ENCODE peak calls at places on chromosomes 12 and 14, in six cellular contexts. One of them, this sample, is unnamed.
A peak's percentile ranks its signal among the peaks of the same experiment; 100 is the strongest.

GRCh38 chr14:100944052-100944451 is 40.5 kb upstream of the RTL1 start:
- DNase-seq in aorta: no peak
- DNase-seq in HFF-Myc: no peak
- DNase-seq in NCI-H1092 treated with DMSO at 0.1 percent for 48 hours: no peak
- DNase-seq in neural progenitor cell: no peak
- DNase-seq in fibroblast of mammary gland: no peak
- DNase-seq in this sample: no peak

GRCh38 chr14:48563465-48563864 is 888.1 kb upstream of the MDGA2 start:
- DNase-seq in aorta: no peak
- DNase-seq in HFF-Myc: no peak
- DNase-seq in NCI-H1092 treated with DMSO at 0.1 percent for 48 hours: no peak
- DNase-seq in neural progenitor cell: peak; percentile 9
- DNase-seq in fibroblast of mammary gland: no peak
- DNase-seq in this sample: no peak

GRCh38 chr12:18502422-18502821 is 235.4 kb downstream of the PLCZ1 start:
- DNase-seq in aorta: no peak
- DNase-seq in HFF-Myc: no peak
- DNase-seq in NCI-H1092 treated with DMSO at 0.1 percent for 48 hours: peak; percentile 84
- DNase-seq in neural progenitor cell: no peak
- DNase-seq in fibroblast of mammary gland: no peak
- DNase-seq in this sample: no peak

GRCh38 chr12:14540801-14541462 is 26.8 kb downstream of the PLBD1 start:
- DNase-seq in aorta: no peak
- DNase-seq in HFF-Myc: no peak
- DNase-seq in NCI-H1092 treated with DMSO at 0.1 percent for 48 hours: no peak
- DNase-seq in neural progenitor cell: no peak
- DNase-seq in fibroblast of mammary gland: no peak
- DNase-seq in this sample: no peak

GRCh38 chr12:123962530-123962929 is 10.1 kb downstream of the CCDC92 start:
- DNase-seq in aorta: no peak
- DNase-seq in HFF-Myc: no peak
- DNase-seq in NCI-H1092 treated with DMSO at 0.1 percent for 48 hours: no peak
- DNase-seq in neural progenitor cell: no peak
- DNase-seq in fibroblast of mammary gland: no peak
- DNase-seq in this sample: no peak

GRCh38 chr14:75432406-75432805 is 4.6 kb downstream of the JDP2 start:
- DNase-seq in aorta: no peak
- DNase-seq in HFF-Myc: no peak
- DNase-seq in NCI-H1092 treated with DMSO at 0.1 percent for 48 hours: no peak
- DNase-seq in neural progenitor cell: no peak
- DNase-seq in fibroblast of mammary gland: no peak
- DNase-seq in this sample: no peak

GRCh38 chr12:56160160-56160763 is 2.1 kb downstream of the MYL6 start:
- DNase-seq in aorta: no peak
- DNase-seq in HFF-Myc: no peak
- DNase-seq in NCI-H1092 treated with DMSO at 0.1 percent for 48 hours: no peak
- DNase-seq in neural progenitor cell: no peak
- DNase-seq in fibroblast of mammary gland: peak; percentile 54
- DNase-seq in this sample: peak; percentile 54

GRCh38 chr12:17928708-17929366 is 161.2 kb downstream of the RERGL start:
- DNase-seq in aorta: no peak
- DNase-seq in HFF-Myc: peak; percentile 2
- DNase-seq in NCI-H1092 treated with DMSO at 0.1 percent for 48 hours: peak; percentile 13
- DNase-seq in neural progenitor cell: peak; percentile 2
- DNase-seq in fibroblast of mammary gland: peak; percentile 72
- DNase-seq in this sample: no peak

GRCh38 chr14:106694638-106695393 is 1168.4 kb downstream of the TMEM121 start:
- DNase-seq in aorta: peak; percentile 75
- DNase-seq in HFF-Myc: no peak
- DNase-seq in NCI-H1092 treated with DMSO at 0.1 percent for 48 hours: peak; percentile 2
- DNase-seq in neural progenitor cell: no peak
- DNase-seq in fibroblast of mammary gland: no peak
- DNase-seq in this sample: peak; percentile 22

GRCh38 chr14:60163741-60164140 is 1.5 kb downstream of the DHRS7 start:
- DNase-seq in aorta: no peak
- DNase-seq in HFF-Myc: no peak
- DNase-seq in NCI-H1092 treated with DMSO at 0.1 percent for 48 hours: peak; percentile 26
- DNase-seq in neural progenitor cell: peak; percentile 44
- DNase-seq in fibroblast of mammary gland: no peak
- DNase-seq in this sample: no peak

GRCh38 chr14:100416921-100417451 is 93.8 kb downstream of the SLC25A47 start:
- DNase-seq in aorta: peak; percentile 72
- DNase-seq in HFF-Myc: no peak
- DNase-seq in NCI-H1092 treated with DMSO at 0.1 percent for 48 hours: no peak
- DNase-seq in neural progenitor cell: no peak
- DNase-seq in fibroblast of mammary gland: peak; percentile 85
- DNase-seq in this sample: no peak

GRCh38 chr14:78747809-78748208 is 577.6 kb downstream of the NRXN3 start:
- DNase-seq in aorta: no peak
- DNase-seq in HFF-Myc: no peak
- DNase-seq in NCI-H1092 treated with DMSO at 0.1 percent for 48 hours: no peak
- DNase-seq in neural progenitor cell: no peak
- DNase-seq in fibroblast of mammary gland: no peak
- DNase-seq in this sample: no peak

GRCh38 chr14:22003471-22003870 is 329.9 kb upstream of the OR4E1 start:
- DNase-seq in aorta: no peak
- DNase-seq in HFF-Myc: no peak
- DNase-seq in NCI-H1092 treated with DMSO at 0.1 percent for 48 hours: no peak
- DNase-seq in neural progenitor cell: no peak
- DNase-seq in fibroblast of mammary gland: no peak
- DNase-seq in this sample: no peak

GRCh38 chr14:88791629-88792571 is 853 bp downstream of the EML5 start:
- DNase-seq in aorta: no peak
- DNase-seq in HFF-Myc: no peak
- DNase-seq in NCI-H1092 treated with DMSO at 0.1 percent for 48 hours: peak; percentile 71
- DNase-seq in neural progenitor cell: peak; percentile 37
- DNase-seq in fibroblast of mammary gland: no peak
- DNase-seq in this sample: no peak

GRCh38 chr14:25303934-25304333 is 254.0 kb upstream of the STXBP6 start:
- DNase-seq in aorta: no peak
- DNase-seq in HFF-Myc: no peak
- DNase-seq in NCI-H1092 treated with DMSO at 0.1 percent for 48 hours: no peak
- DNase-seq in neural progenitor cell: no peak
- DNase-seq in fibroblast of mammary gland: no peak
- DNase-seq in this sample: no peak